ENCODE peak calls at places on chromosomes 1 and 21, in seven cellular contexts. W, U, J, D, V, L and K are unnamed samples.

GRCh38 chr1:27508139-27508665 is 18.2 kb upstream of the WASF2 start:
- DNase-seq in D (no peak), J (no peak), U (no peak), V (no peak), W (no peak), L (no peak), K (peak)

GRCh38 chr1:5620997-5621396 is 371.2 kb downstream of the NPHP4 start:
- DNase-seq in W (peak), D (no peak), V (no peak), L (no peak), U (no peak), J (no peak), K (no peak)

GRCh38 chr1:23216771-23217420 is 406 bp downstream of the HTR1D start:
- DNase-seq in V (no peak), W (peak), U (no peak), L (no peak), J (peak), D (no peak), K (no peak)

GRCh38 chr1:228377664-228378452 is 28.8 kb downstream of the TRIM11 start:
- DNase-seq in L (no peak), D (no peak), V (no peak), J (peak), W (peak), U (no peak), K (no peak)

GRCh38 chr1:181391297-181391905 is 91.9 kb upstream of the CACNA1E start:
- DNase-seq in L (no peak), V (no peak), J (no peak), D (no peak), U (no peak), W (no peak), K (no peak)

GRCh38 chr21:46561448-46562095 is 43.3 kb downstream of the S100B start:
- DNase-seq in U (no peak), D (no peak), W (no peak), L (no peak), J (no peak), V (no peak), K (no peak)

GRCh38 chr1:169392406-169392805 is 24.4 kb downstream of the BLZF1 start:
- DNase-seq in V (peak), L (no peak), U (no peak), D (no peak), W (no peak), J (no peak), K (no peak)

GRCh38 chr21:36069713-36070573 is at the start of gene CBR1:
- DNase-seq in D (peak), U (peak), W (peak), L (peak), V (peak), J (peak), K (peak)

GRCh38 chr1:156601892-156602291 is 613 bp upstream of the GPATCH4 start:
- DNase-seq in J (no peak), V (no peak), U (no peak), W (no peak), D (no peak), L (no peak), K (no peak)

GRCh38 chr1:183116416-183116815 is 69.6 kb upstream of the LAMC2 start:
- DNase-seq in J (no peak), W (no peak), D (no peak), U (no peak), L (no peak), V (no peak), K (no peak)

GRCh38 chr1:56375184-56375837 is 204.1 kb downstream of the PLPP3 start:
- DNase-seq in V (peak), L (peak), D (no peak), J (no peak), U (no peak), W (no peak), K (no peak)

GRCh38 chr1:27656157-27656893 is 15.7 kb downstream of the IFI6 start:
- DNase-seq in J (no peak), L (peak), W (no peak), U (no peak), D (no peak), V (peak), K (peak)

GRCh38 chr1:82273816-82274215 is 473.1 kb downstream of the ADGRL2 start:
- DNase-seq in D (no peak), J (no peak), V (no peak), U (no peak), L (no peak), W (no peak), K (peak)

GRCh38 chr1:181541947-181542346 is 58.6 kb downstream of the CACNA1E start:
- DNase-seq in U (no peak), J (no peak), W (no peak), D (no peak), V (peak), L (peak), K (no peak)

GRCh38 chr1:12186277-12186985 is 19.6 kb downstream of the TNFRSF1B start:
- DNase-seq in J (no peak), D (no peak), W (no peak), U (no peak), L (peak), V (no peak), K (no peak)

GRCh38 chr1:53344921-53345838 is 17.3 kb upstream of the LRP8 start:
- DNase-seq in W (peak), U (peak), V (no peak), J (no peak), D (no peak), L (no peak), K (no peak)

GRCh38 chr1:100734716-100735115 is 15.2 kb downstream of the VCAM1 start:
- DNase-seq in V (peak), D (no peak), U (no peak), J (no peak), L (peak), W (no peak), K (peak)

GRCh38 chr1:218809625-218810024 is 364.1 kb upstream of the LYPLAL1 start:
- DNase-seq in W (no peak), V (peak), D (no peak), U (no peak), J (no peak), L (no peak), K (no peak)

GRCh38 chr1:74611887-74612286 is 61.7 kb downstream of the ERICH3 start:
- DNase-seq in J (no peak), V (no peak), L (no peak), D (no peak), U (no peak), W (no peak), K (no peak)

GRCh38 chr1:48469616-48470500 is 2.1 kb downstream of the SPATA6 start:
- DNase-seq in V (peak), L (peak), W (no peak), U (peak), D (peak), J (no peak), K (peak)

GRCh38 chr1:97433520-97434175 is 487.2 kb downstream of the DPYD start:
- DNase-seq in L (peak), W (no peak), U (no peak), V (peak), D (no peak), J (no peak), K (peak)

GRCh38 chr21:28309596-28309995 is 683.1 kb downstream of the LTN1 start:
- DNase-seq in L (no peak), U (no peak), J (no peak), W (no peak), D (no peak), V (no peak), K (no peak)

GRCh38 chr1:201291917-201292316 is 8.6 kb downstream of the PKP1 start:
- DNase-seq in W (no peak), U (no peak), J (no peak), L (no peak), V (no peak), D (no peak), K (no peak)

GRCh38 chr1:11678442-11678841 is 2.5 kb downstream of the MAD2L2 start:
- DNase-seq in U (no peak), W (no peak), J (no peak), D (no peak), L (no peak), V (no peak), K (no peak)

DNA sequence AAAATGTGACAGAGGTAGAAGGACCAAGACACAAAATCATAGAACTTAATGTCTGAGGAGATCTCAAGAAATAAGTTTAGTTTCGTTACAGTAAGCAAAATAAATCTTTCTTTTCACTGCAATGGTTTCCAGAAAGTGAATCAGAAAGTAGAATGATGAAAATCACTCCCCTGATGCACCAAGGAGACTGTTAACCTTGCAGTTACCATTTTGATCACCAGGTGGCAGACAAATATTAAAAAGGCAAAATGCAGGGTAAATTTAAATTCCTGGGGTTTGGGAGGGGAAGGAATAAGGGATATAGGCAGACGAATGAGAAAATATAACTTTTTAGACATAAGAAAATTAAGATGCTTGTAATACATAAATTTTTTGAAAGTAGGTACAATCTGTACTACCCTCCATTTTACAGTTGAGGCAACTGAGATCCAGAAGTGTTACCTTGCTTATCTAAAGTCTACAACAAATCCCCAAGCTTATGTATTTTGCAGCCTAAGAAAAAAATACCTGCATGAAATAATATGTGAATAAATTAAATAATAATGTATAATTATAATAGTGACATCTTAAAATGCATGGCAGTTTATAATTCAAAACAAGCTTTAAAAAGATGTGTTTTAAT is 253.2 kb downstream of the CRB1 start:
- DNase-seq in L (peak), U (no peak), J (no peak), W (peak), D (no peak), V (peak), K (no peak)
- TF ChIP-seq CTCF in L (peak), U (peak), J (peak), W (peak), D (peak), V (peak), K (peak)

GRCh38 chr1:36652586-36652985 is 169.9 kb upstream of the CSF3R start:
- DNase-seq in V (no peak), D (no peak), J (no peak), L (no peak), W (no peak), U (no peak), K (no peak)

GRCh38 chr1:36654586-36654985 is 171.9 kb upstream of the CSF3R start:
- DNase-seq in L (no peak), W (no peak), V (no peak), D (no peak), U (no peak), J (no peak), K (no peak)

GRCh38 chr1:36652011-36652410 is 169.3 kb upstream of the CSF3R start:
- DNase-seq in L (no peak), U (no peak), V (no peak), J (no peak), D (no peak), W (no peak), K (no peak)

GRCh38 chr1:36656271-36656670 is 173.6 kb upstream of the CSF3R start:
- DNase-seq in W (no peak), L (no peak), V (no peak), D (no peak), U (no peak), J (no peak), K (no peak)

GRCh38 chr1:36653850-36654249 is 171.1 kb upstream of the CSF3R start:
- DNase-seq in L (peak), D (no peak), U (no peak), J (no peak), V (peak), W (no peak), K (peak)
- TF ChIP-seq CTCF in L (no peak), D (no peak), U (no peak), J (no peak), V (no peak), W (no peak), K (no peak)

DNA sequence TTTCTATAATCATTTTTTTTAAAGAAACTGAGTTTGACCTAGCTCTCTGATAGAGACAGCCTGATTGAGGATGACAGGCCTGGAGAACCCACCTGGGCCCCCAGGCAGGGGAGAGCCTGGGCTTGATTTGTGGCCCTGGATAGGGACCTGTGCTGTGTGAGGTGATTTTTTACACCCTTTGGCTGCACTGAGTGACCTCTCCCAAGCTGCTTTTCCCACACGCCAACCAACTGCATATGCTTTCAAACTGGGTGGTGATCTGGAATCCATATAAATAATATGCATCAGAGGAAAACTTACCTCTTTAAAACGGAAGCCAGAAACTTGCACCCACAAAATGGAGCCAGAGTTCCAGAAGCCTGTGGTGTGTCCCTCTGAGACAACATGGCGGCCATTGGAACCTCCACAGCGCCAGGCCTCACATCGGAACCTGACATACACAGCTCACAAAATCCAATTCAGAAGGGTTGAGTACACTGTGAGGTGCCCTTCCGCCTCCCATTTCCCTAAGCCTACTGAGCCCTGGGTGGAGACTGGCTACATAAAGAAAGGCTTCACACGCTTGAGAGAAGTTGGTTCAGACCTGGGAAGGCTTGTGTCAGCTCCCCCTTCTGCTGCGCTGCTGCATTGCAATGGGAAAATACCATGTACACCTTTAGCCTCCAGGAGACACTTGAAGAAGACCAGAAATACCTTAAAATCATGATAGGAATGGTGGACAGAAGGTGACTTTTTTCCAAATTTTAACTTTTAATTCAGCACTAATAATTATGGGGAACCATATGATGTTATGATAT is 160.7 kb downstream of the HHIPL2 start:
- DNase-seq in U (no peak), W (no peak), V (no peak), L (no peak), D (no peak), J (peak), K (no peak)
- TF ChIP-seq CTCF in U (no peak), W (peak), V (peak), L (peak), D (no peak), J (peak), K (no peak)

DNA sequence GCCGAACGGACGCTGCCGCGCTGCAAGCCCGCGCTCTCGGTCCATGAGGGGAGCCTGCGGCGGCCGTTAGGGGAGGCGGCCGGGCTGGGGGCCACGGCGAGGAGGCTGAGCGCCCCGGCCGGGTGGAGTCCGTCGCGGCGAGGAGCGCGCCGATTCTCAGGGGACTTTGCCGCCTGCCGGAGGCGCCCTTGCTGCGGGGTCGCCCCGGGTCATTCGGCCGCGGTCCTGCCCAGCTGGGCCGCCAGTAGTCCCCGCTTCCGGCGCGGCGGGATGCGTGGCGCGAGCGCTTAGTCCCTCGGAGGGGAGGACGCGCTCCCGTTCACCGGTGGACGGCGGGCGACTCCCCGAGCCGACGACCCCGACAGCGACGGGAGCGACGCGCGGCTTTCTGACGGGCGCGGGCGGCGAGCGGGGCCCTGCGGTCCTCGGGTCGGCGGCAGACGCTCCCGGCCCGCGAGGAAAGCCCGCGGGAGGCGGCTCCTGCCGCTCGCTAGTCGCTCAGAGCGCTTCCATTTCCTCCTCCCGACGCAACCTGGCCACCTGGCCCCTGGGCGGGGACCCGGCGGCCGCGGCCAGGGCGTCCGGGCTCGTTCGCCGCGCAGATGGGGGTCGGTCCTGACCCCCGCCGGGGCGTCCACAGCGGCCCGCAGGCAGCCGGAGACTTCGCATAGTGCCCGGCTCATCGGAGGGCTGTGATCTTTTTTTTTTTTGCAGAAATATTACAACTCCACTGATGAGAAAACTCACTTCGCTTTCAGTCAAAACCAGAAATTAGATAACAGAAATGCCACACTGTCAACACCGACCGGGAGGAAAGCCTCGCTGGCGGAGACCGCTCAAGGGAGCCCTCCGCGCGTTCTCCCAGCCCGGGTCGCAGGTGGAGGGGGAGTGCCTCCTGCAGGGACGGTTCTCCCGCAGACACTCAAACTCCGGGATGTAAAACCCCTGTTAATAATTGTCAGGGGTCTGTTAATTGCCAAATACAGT is 640 bp upstream of the ZBTB21 start:
- DNase-seq in V (no peak), W (peak), J (peak), U (peak), L (no peak), D (peak), K (no peak)
- TF ChIP-seq CTCF in V (no peak), W (peak), J (no peak), U (peak), L (peak), D (no peak), K (no peak)